ENCODE peak calls at places on chromosomes 16 and 17, in eight cellular contexts. One of them, this sample, is unnamed.

GRCh38 chr17:41647940-41648410 is 23.6 kb upstream of the KRT17 start:
- DNase-seq in bronchial epithelial cell: no peak
- DNase-seq in GM13977: peak
- DNase-seq in T-helper 1 cell: peak
- DNase-seq in NCI-H2081: peak
- DNase-seq in M059J: peak
- DNase-seq in progenitor cell of endocrine pancreas: peak
- DNase-seq in cardiac fibroblast: peak
- DNase-seq in this sample: peak

GRCh38 chr17:44133918-44134476 is 7.7 kb upstream of the HROB start:
- DNase-seq in bronchial epithelial cell: no peak
- DNase-seq in GM13977: no peak
- DNase-seq in T-helper 1 cell: no peak
- DNase-seq in NCI-H2081: no peak
- DNase-seq in M059J: no peak
- DNase-seq in progenitor cell of endocrine pancreas: no peak
- DNase-seq in cardiac fibroblast: no peak
- DNase-seq in this sample: no peak

GRCh38 chr17:62859146-62859545 is 51.0 kb upstream of the MARCHF10 start:
- DNase-seq in bronchial epithelial cell: peak
- DNase-seq in GM13977: no peak
- DNase-seq in T-helper 1 cell: no peak
- DNase-seq in NCI-H2081: no peak
- DNase-seq in M059J: no peak
- DNase-seq in progenitor cell of endocrine pancreas: no peak
- DNase-seq in cardiac fibroblast: peak
- DNase-seq in this sample: no peak

GRCh38 chr17:40819528-40820125 is 2.8 kb downstream of the KRT10 start:
- DNase-seq in bronchial epithelial cell: no peak
- DNase-seq in GM13977: no peak
- DNase-seq in T-helper 1 cell: no peak
- DNase-seq in NCI-H2081: no peak
- DNase-seq in M059J: peak
- DNase-seq in progenitor cell of endocrine pancreas: no peak
- DNase-seq in cardiac fibroblast: peak
- DNase-seq in this sample: no peak

GRCh38 chr17:81867123-81867951 is 3.8 kb downstream of the ARHGDIA start:
- DNase-seq in bronchial epithelial cell: no peak
- DNase-seq in GM13977: no peak
- DNase-seq in T-helper 1 cell: no peak
- DNase-seq in NCI-H2081: peak
- DNase-seq in M059J: peak
- DNase-seq in progenitor cell of endocrine pancreas: no peak
- DNase-seq in cardiac fibroblast: peak
- DNase-seq in this sample: no peak

GRCh38 chr17:49454050-49454449 is 39.4 kb upstream of the PHB1 start:
- DNase-seq in bronchial epithelial cell: no peak
- DNase-seq in GM13977: no peak
- DNase-seq in T-helper 1 cell: no peak
- DNase-seq in NCI-H2081: no peak
- DNase-seq in M059J: peak
- DNase-seq in progenitor cell of endocrine pancreas: no peak
- DNase-seq in cardiac fibroblast: peak
- DNase-seq in this sample: no peak

GRCh38 chr16:69217433-69217832 is 30.5 kb downstream of the SNTB2 start:
- DNase-seq in bronchial epithelial cell: peak
- DNase-seq in GM13977: no peak
- DNase-seq in T-helper 1 cell: no peak
- DNase-seq in NCI-H2081: no peak
- DNase-seq in M059J: peak
- DNase-seq in progenitor cell of endocrine pancreas: no peak
- DNase-seq in cardiac fibroblast: peak
- DNase-seq in this sample: no peak

GRCh38 chr16:15874745-15875314 is 13.6 kb downstream of the CEP20 start:
- DNase-seq in bronchial epithelial cell: peak
- DNase-seq in GM13977: no peak
- DNase-seq in T-helper 1 cell: no peak
- DNase-seq in NCI-H2081: peak
- DNase-seq in M059J: peak
- DNase-seq in progenitor cell of endocrine pancreas: no peak
- DNase-seq in cardiac fibroblast: peak
- DNase-seq in this sample: peak

GRCh38 chr16:53865492-53865863 is 161.5 kb downstream of the FTO start:
- DNase-seq in bronchial epithelial cell: peak
- DNase-seq in GM13977: peak
- DNase-seq in T-helper 1 cell: no peak
- DNase-seq in NCI-H2081: no peak
- DNase-seq in M059J: peak
- DNase-seq in progenitor cell of endocrine pancreas: no peak
- DNase-seq in cardiac fibroblast: peak
- DNase-seq in this sample: peak

GRCh38 chr17:3924421-3925350 is 8.4 kb upstream of the P2RX1 start:
- DNase-seq in bronchial epithelial cell: no peak
- DNase-seq in GM13977: no peak
- DNase-seq in T-helper 1 cell: no peak
- DNase-seq in NCI-H2081: no peak
- DNase-seq in M059J: no peak
- DNase-seq in progenitor cell of endocrine pancreas: no peak
- DNase-seq in cardiac fibroblast: no peak
- DNase-seq in this sample: no peak

GRCh38 chr16:57562669-57563486 is 20.4 kb downstream of the ADGRG5 start:
- DNase-seq in bronchial epithelial cell: no peak
- DNase-seq in GM13977: peak
- DNase-seq in T-helper 1 cell: no peak
- DNase-seq in NCI-H2081: no peak
- DNase-seq in M059J: peak
- DNase-seq in progenitor cell of endocrine pancreas: no peak
- DNase-seq in cardiac fibroblast: no peak
- DNase-seq in this sample: no peak

GRCh38 chr16:73304008-73304814 is 256.3 kb upstream of the ZFHX3 start:
- DNase-seq in bronchial epithelial cell: no peak
- DNase-seq in GM13977: no peak
- DNase-seq in T-helper 1 cell: no peak
- DNase-seq in NCI-H2081: no peak
- DNase-seq in M059J: peak
- DNase-seq in progenitor cell of endocrine pancreas: no peak
- DNase-seq in cardiac fibroblast: no peak
- DNase-seq in this sample: no peak

GRCh38 chr16:50876263-50876662 is 134.4 kb downstream of the CYLD start:
- DNase-seq in bronchial epithelial cell: no peak
- DNase-seq in GM13977: no peak
- DNase-seq in T-helper 1 cell: no peak
- DNase-seq in NCI-H2081: no peak
- DNase-seq in M059J: no peak
- DNase-seq in progenitor cell of endocrine pancreas: no peak
- DNase-seq in cardiac fibroblast: no peak
- DNase-seq in this sample: no peak

GRCh38 chr16:10600792-10601443 is 20.5 kb upstream of the EMP2 start:
- DNase-seq in bronchial epithelial cell: peak
- DNase-seq in GM13977: peak
- DNase-seq in T-helper 1 cell: no peak
- DNase-seq in NCI-H2081: no peak
- DNase-seq in M059J: no peak
- DNase-seq in progenitor cell of endocrine pancreas: no peak
- DNase-seq in cardiac fibroblast: no peak
- DNase-seq in this sample: no peak

GRCh38 chr17:57408064-57408811 is 151.9 kb downstream of the MSI2 start:
- DNase-seq in bronchial epithelial cell: peak
- DNase-seq in GM13977: peak
- DNase-seq in T-helper 1 cell: no peak
- DNase-seq in NCI-H2081: peak
- DNase-seq in M059J: no peak
- DNase-seq in progenitor cell of endocrine pancreas: no peak
- DNase-seq in cardiac fibroblast: no peak
- DNase-seq in this sample: no peak